ENCODE peak calls at places on chromosomes 7 and 10, in seven cellular contexts. F is GM06990, Q is progenitor cell of endocrine pancreas, R is H9, K is right lobe of liver, C is neural progenitor cell, D is tibial nerve. W is an unnamed sample.

GRCh38 chr10:126387041-126387908 is 1.0 kb downstream of the ADAM12 start:
- DNase-seq in F (peak; percentile 11), Q (peak; percentile 55), K (peak; percentile 58), R (peak; percentile 73), C (peak; percentile 80), D (peak; percentile 41), W (peak; percentile 73)

GRCh38 chr7:24715171-24715570 is 42.1 kb downstream of the GSDME start:
- DNase-seq in R (no peak), K (no peak), Q (no peak), D (no peak), F (no peak), C (peak; percentile 0), W (no peak)

GRCh38 chr7:25083201-25083600 is 41.9 kb downstream of the CYCS start:
- DNase-seq in F (no peak), K (no peak), C (no peak), R (no peak), D (no peak), Q (no peak), W (no peak)

GRCh38 chr7:137778511-137778910 is 68.3 kb downstream of the DGKI start:
- DNase-seq in R (no peak), C (no peak), F (no peak), Q (no peak), K (no peak), D (no peak), W (no peak)

GRCh38 chr7:84582747-84583146 is 388.2 kb upstream of the SEMA3A start:
- DNase-seq in D (no peak), K (no peak), Q (no peak), F (no peak), C (no peak), R (no peak), W (no peak)

GRCh38 chr10:93121311-93121710 is 47.6 kb downstream of the CYP26A1 start:
- DNase-seq in Q (no peak), K (no peak), F (no peak), D (no peak), R (no peak), C (no peak), W (no peak)

GRCh38 chr7:123649956-123650355 is 5.7 kb upstream of the LMOD2 start:
- DNase-seq in Q (no peak), F (no peak), K (no peak), R (no peak), C (no peak), D (no peak), W (peak; percentile 68)

GRCh38 chr7:99953649-99954048 is 22.2 kb downstream of the AZGP1 start:
- DNase-seq in R (no peak), D (peak; percentile 67), F (no peak), C (no peak), K (peak; percentile 71), Q (no peak), W (peak; percentile 47)

GRCh38 chr7:91780526-91780925 is 100.0 kb downstream of the MTERF1 start:
- DNase-seq in F (no peak), C (no peak), Q (no peak), R (no peak), D (no peak), K (no peak), W (no peak)

GRCh38 chr7:42161723-42162122 is 75.3 kb downstream of the GLI3 start:
- DNase-seq in K (no peak), D (no peak), C (no peak), R (no peak), F (no peak), Q (no peak), W (peak; percentile 75)

GRCh38 chr10:49280001-49280408 is 19.0 kb upstream of the C10orf71 start:
- DNase-seq in Q (no peak), F (no peak), C (no peak), D (no peak), R (no peak), K (no peak), W (peak; percentile 40)

GRCh38 chr7:102089175-102090098 is 197.2 kb upstream of the SH2B2 start:
- DNase-seq in F (no peak), D (no peak), Q (no peak), R (no peak), K (no peak), C (no peak), W (no peak)

GRCh38 chr7:157633465-157634185 is 296.8 kb downstream of the DNAJB6 start:
- DNase-seq in D (no peak), Q (no peak), K (no peak), C (no peak), R (no peak), F (no peak), W (no peak)

GRCh38 chr10:118256825-118257570 is 85.1 kb downstream of the FAM204A start:
- DNase-seq in R (no peak), K (no peak), D (no peak), C (peak; percentile 53), F (no peak), Q (no peak), W (no peak)

GRCh38 chr10:118255355-118255754 is 86.8 kb downstream of the FAM204A start:
- DNase-seq in F (no peak), R (no peak), D (no peak), K (no peak), Q (no peak), C (no peak), W (no peak)

GRCh38 chr10:118258285-118258684 is 83.8 kb downstream of the FAM204A start:
- DNase-seq in F (no peak), D (no peak), K (no peak), Q (no peak), C (peak; percentile 81), R (no peak), W (no peak)

GRCh38 chr10:118256209-118256608 is 85.9 kb downstream of the FAM204A start:
- DNase-seq in K (no peak), R (no peak), C (no peak), Q (no peak), F (no peak), D (no peak), W (no peak)

DNA sequence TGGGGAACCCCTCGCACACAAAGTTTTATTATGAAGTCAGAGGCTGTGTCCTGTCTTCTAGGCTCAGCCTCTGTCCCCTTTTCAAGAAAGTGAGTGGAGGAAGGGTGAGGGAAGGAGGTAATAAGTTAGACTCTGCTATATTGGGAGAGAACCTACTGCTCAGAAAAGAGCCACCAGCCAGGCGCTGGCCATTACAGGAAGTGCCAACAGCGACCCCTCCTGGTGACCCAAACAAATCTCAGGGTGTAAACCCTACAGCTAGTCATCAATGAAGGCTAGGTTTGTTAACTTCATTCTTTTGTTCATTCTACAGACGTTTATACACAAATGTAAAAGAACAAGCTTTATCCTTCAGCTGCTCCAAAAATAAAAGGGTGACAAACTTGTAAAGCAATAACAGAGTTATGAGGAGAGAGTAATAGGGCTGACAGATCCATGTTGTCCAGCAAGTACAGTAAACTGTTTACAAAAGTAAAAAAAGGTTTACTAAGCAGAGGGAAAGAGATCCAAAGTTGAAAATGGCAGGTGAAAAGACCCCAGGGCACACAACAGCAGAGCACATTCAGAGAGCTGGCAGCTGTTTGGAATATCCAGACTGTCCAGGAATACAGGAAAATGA is 82.7 kb downstream of the FAM204A start:
- DNase-seq in C (peak; percentile 90), R (peak; percentile 71), Q (peak; percentile 40), D (no peak), K (no peak), F (no peak), W (peak; percentile 18)
- TF ChIP-seq CTCF in C (peak; percentile 98), R (peak; percentile 93), Q (peak; percentile 83), D (no peak), K (peak; percentile 41), F (peak; percentile 67), W (peak; percentile 47)

GRCh38 chr7:4157651-4158050 is 524.4 kb upstream of the FOXK1 start:
- DNase-seq in D (no peak), C (no peak), F (no peak), R (no peak), K (no peak), Q (no peak), W (no peak)

GRCh38 chr7:4158406-4158805 is 523.7 kb upstream of the FOXK1 start:
- DNase-seq in C (no peak), K (no peak), F (no peak), Q (no peak), R (no peak), D (no peak), W (no peak)

GRCh38 chr7:4162845-4163564 is 519.1 kb upstream of the FOXK1 start:
- DNase-seq in Q (no peak), R (no peak), F (no peak), C (no peak), K (no peak), D (no peak), W (no peak)

GRCh38 chr7:4158826-4159225 is 523.3 kb upstream of the FOXK1 start:
- DNase-seq in C (no peak), D (no peak), F (no peak), Q (no peak), R (no peak), K (no peak), W (no peak)

GRCh38 chr7:4159761-4160554 is 522.1 kb upstream of the FOXK1 start:
- DNase-seq in R (no peak), Q (no peak), K (no peak), D (no peak), F (no peak), C (no peak), W (no peak)
- TF ChIP-seq CTCF in R (peak; percentile 30), Q (peak; percentile 13), K (no peak), D (no peak), F (no peak), C (no peak), W (no peak)

GRCh38 chr7:151993977-151994676 is 31.3 kb upstream of the GALNT11 start:
- DNase-seq in D (no peak), F (no peak), R (peak; percentile 68), K (no peak), Q (no peak), C (no peak), W (no peak)

GRCh38 chr7:151990567-151990966 is 34.3 kb downstream of the GALNTL5 start:
- DNase-seq in Q (no peak), D (no peak), F (no peak), C (no peak), R (no peak), K (no peak), W (peak; percentile 6)

GRCh38 chr7:151987748-151988529 is 31.7 kb downstream of the GALNTL5 start:
- DNase-seq in F (no peak), D (no peak), K (no peak), Q (no peak), C (peak; percentile 26), R (peak; percentile 52), W (peak; percentile 61)

DNA sequence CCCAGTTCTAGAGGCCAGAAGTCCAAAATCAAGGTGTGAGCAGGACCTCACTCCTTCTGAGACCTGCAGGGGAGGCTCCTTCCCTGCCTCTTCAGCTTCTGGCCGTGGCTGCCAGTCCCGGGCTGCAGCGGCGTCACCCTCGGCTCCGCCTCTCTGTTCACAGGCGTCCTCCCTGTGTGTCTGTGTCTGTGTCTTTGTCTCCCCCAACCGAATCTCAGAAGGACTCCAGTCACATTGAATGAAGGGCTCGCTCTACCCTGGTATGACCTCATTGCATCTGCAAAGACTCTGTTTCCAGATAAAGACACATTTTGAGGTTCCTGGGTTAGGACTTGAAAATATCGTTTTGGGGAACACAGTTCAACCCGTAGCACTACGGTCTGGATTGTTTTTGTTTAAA is 33.1 kb upstream of the GALNT11 start:
- DNase-seq in D (peak; percentile 41), Q (no peak), C (peak; percentile 78), F (peak; percentile 11), K (peak; percentile 52), R (peak; percentile 90), W (peak; percentile 17)
- TF ChIP-seq CTCF in D (peak; percentile 13), Q (peak; percentile 19), C (peak; percentile 47), F (peak; percentile 29), K (no peak), R (peak; percentile 50), W (no peak)

DNA sequence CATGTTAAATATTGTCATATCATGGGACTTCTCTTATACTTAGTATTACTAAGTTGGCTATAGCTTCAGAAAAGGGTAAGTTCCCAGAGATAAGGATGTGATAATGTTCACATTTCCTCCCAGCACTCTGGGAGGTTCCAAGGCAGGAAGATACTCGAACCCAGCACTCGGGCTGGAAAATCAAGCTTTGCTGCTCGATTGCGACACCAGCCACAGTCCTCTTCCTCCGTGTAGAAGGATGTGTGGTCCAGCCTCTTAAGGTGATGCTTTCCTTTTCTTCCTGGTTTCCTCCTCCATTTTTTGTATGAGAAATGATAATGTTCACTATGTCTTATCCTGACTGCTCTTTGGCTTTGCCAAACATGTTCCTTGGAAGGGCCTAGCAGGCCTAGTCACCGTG is 3.2 kb downstream of the BMS1 start:
- DNase-seq in R (no peak), Q (no peak), C (no peak), K (no peak), F (no peak), D (no peak), W (no peak)
- TF ChIP-seq CTCF in R (no peak), Q (no peak), C (no peak), K (no peak), F (no peak), D (no peak), W (no peak)

W was measured in fibroblast of pulmonary artery.